ENCODE peak calls at places on chromosomes 5 and 9, in six cellular contexts. P is WERI-Rb-1; V is OCI-LY7; O is tibial nerve; J is left ventricle myocardium inferior; E is CD8-positive, alpha-beta memory T cell. M is an unnamed sample.

GRCh38 chr9:14983599-14983998 is 73.4 kb upstream of the FREM1 start:
- DNase-seq in P (no peak), V (no peak), O (no peak), J (no peak), E (no peak), M (no peak)

GRCh38 chr9:132509921-132510874 is 72.2 kb upstream of the BARHL1 start:
- DNase-seq in P (no peak), V (no peak), O (no peak), J (no peak), E (no peak), M (no peak)

GRCh38 chr9:98087420-98088354 is 31.2 kb downstream of the NANS start:
- DNase-seq in P (no peak), V (no peak), O (no peak), J (peak; percentile 22), E (peak; percentile 45), M (peak; percentile 41)

GRCh38 chr9:100084734-100085133 is 14.1 kb downstream of the ERP44 start:
- DNase-seq in P (no peak), V (peak; percentile 82), O (no peak), J (no peak), E (peak; percentile 23), M (no peak)

GRCh38 chr5:147972441-147972840 is 66.1 kb upstream of the C5orf46 start:
- DNase-seq in P (no peak), V (no peak), O (no peak), J (no peak), E (no peak), M (no peak)

GRCh38 chr5:111806150-111806549 is 49.2 kb upstream of the NREP start:
- DNase-seq in P (no peak), V (no peak), O (no peak), J (no peak), E (no peak), M (no peak)

GRCh38 chr9:21017092-21017491 is 14.3 kb downstream of the HACD4 start:
- DNase-seq in P (no peak), V (no peak), O (no peak), J (no peak), E (no peak), M (no peak)

GRCh38 chr5:107813559-107813958 is 142.8 kb upstream of the EFNA5 start:
- DNase-seq in P (no peak), V (no peak), O (no peak), J (no peak), E (no peak), M (no peak)

GRCh38 chr9:93916358-93916757 is 38.8 kb downstream of the BARX1 start:
- DNase-seq in P (no peak), V (no peak), O (no peak), J (no peak), E (no peak), M (no peak)

GRCh38 chr5:103523319-103523718 is 39.3 kb downstream of the NUDT12 start:
- DNase-seq in P (no peak), V (no peak), O (no peak), J (no peak), E (no peak), M (no peak)

GRCh38 chr9:126733005-126733404 is 71.8 kb upstream of the ZBTB43 start:
- DNase-seq in P (no peak), V (no peak), O (no peak), J (no peak), E (no peak), M (no peak)

GRCh38 chr9:9231946-9232345 is 1380.9 kb downstream of the PTPRD start:
- DNase-seq in P (no peak), V (no peak), O (no peak), J (no peak), E (no peak), M (no peak)

DNA sequence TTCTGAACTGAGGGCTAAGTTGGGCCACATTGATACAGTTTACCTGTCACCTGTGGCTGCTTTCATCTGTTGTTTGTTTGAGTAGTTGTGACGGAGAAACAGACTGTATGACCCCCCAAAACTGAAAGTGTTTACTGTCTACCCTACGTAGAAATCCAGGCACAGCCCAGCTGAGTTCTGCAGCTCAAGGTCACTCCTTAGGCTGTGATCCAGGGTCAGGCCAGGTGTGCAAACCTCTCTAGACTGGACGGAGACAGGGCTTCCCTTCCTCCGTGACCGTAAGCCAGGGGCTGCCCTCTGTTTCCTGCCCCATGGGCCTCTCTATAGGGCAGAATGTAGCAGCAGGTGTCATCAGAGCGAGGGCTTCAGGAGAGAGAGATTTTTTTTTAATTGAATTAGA is 207.9 kb upstream of the OTULINL start:
- DNase-seq in P (no peak), V (peak; percentile 45), O (no peak), J (no peak), E (no peak), M (no peak)
- H3K9me3 ChIP-seq in P (no peaks in the 10 kb centered on the region), V (no peaks in the 10 kb centered on the region), O (no peaks in the 10 kb centered on the region), J (no peaks in the 10 kb centered on the region), E (no peaks in the 10 kb centered on the region), M (no peaks in the 10 kb centered on the region)

GRCh38 chr9:129165198-129165597 is 12.9 kb downstream of the IER5L start:
- DNase-seq in P (no peak), V (no peak), O (no peak), J (no peak), E (no peak), M (no peak)
- H3K27ac ChIP-seq in P (no peak overlapping the region), V (no peak overlapping the region), O (no peak overlapping the region), J (peak overlapping the region; percentile 60), E (no peak overlapping the region), M (no peak overlapping the region)

DNA sequence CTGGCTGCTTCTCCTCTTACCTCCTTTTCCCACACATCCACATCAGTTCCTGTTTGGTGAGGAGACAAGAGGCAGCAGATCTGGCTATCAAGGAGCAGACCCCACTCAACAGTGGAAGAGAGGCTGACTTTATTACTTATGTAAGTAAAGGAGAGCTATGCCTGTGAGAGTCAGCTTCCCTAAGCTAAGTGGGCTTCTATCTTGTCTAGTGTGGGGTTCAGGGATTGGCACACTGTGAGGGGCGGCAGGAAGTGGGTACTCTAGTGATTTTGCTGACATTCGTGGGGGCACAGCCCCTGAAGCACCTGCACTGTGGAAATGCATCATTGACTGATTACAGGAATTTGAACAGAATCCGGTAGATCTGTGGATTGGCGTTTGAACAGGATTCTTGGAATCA is 163.5 kb upstream of the IRX1 start:
- DNase-seq in P (no peak), V (no peak), O (no peak), J (no peak), E (no peak), M (no peak)
- H3K9me3 ChIP-seq in P (peaks cover 2% of the 10 kb centered on the region), V (no peaks in the 10 kb centered on the region), O (no peaks in the 10 kb centered on the region), J (no peaks in the 10 kb centered on the region), E (no peaks in the 10 kb centered on the region), M (no peaks in the 10 kb centered on the region)

GRCh38 chr9:83410701-83411100 is 127.5 kb downstream of the FRMD3 start:
- DNase-seq in P (no peak), V (no peak), O (no peak), J (no peak), E (no peak), M (no peak)

GRCh38 chr9:83418283-83418682 is 119.9 kb downstream of the FRMD3 start:
- DNase-seq in P (no peak), V (no peak), O (no peak), J (no peak), E (no peak), M (no peak)

DNA sequence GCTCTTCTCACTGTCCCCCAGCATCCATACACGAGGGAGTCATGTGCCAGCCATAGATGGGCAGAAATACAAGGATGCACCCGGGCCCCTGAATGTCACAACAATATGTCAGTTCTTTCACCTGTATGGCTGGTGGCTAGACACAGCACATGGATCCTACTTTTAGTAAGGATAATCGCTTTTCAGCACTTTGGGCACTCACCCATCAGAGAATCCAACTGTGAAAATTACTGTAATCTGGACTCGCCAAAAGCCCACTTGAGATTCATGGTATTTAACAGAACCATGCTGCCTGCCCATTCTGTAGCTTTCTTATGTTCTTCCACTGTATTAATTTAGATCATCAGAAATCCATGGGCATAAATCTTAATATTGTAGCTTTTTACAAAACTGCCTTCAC is 124.8 kb downstream of the FRMD3 start:
- DNase-seq in P (no peak), V (no peak), O (no peak), J (no peak), E (no peak), M (no peak)
- H3K27ac ChIP-seq in P (no peak overlapping the region), V (no peak overlapping the region), O (no peak overlapping the region), J (no peak overlapping the region), E (no peak overlapping the region), M (no peak overlapping the region)

DNA sequence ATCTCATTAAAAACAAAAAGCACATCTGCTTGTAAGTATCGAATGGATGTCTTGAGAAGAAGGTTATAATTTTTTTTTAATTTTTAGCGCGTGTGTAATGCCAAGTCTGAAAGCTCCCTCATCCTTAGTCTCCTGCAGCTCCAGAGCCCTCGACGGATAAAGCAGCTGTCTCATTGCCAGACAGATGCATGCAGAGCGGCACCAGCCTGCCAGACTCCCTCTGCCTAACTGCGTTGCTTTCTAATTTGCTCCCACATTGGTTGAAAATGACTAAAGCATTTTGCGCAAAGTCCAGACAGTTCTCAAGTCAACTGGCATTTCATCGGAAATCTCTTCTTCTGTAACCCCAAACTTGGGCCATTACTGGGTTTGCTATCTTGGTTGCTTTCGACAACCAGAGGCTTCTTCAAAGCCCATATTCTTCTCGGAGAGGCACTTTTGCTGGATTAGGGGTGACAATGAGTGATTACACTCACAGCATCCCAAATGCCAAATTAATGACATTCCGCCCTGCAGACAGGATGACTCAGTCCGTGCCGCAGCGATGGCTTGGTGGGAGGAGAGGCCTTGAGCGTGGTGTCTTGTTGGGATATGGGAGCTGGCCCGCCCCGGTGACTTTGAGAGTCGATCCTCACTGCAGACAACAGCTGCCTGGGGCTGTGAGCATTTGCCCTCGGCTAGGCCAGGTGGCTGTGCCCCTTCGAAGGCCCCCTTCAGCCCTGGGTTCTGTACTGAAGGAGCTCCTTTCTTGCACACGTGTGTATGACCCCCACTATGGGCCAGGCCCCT is 29.6 kb downstream of the OLFM1 start:
- DNase-seq in P (no peak), V (no peak), O (no peak), J (no peak), E (no peak), M (no peak)
- H3K9me3 ChIP-seq in P (no peaks in the 10 kb centered on the region), V (no peaks in the 10 kb centered on the region), O (no peaks in the 10 kb centered on the region), J (peaks cover 5% of the 10 kb centered on the region), E (no peaks in the 10 kb centered on the region), M (no peaks in the 10 kb centered on the region)

GRCh38 chr5:142783601-142784291 is 13.6 kb downstream of the ARHGAP26 start:
- DNase-seq in P (no peak), V (no peak), O (no peak), J (peak; percentile 41), E (peak; percentile 62), M (no peak)
- H3K27ac ChIP-seq in P (no peak overlapping the region), V (no peak overlapping the region), O (peak overlapping the region; percentile 25), J (peak overlapping the region; percentile 88), E (peak overlapping the region; percentile 38), M (no peak overlapping the region)

GRCh38 chr5:27474395-27474794 is 436.0 kb upstream of the CDH9 start:
- DNase-seq in P (no peak), V (no peak), O (no peak), J (no peak), E (no peak), M (no peak)
- H3K9me3 ChIP-seq in P (peaks cover 9% of the 10 kb centered on the region), V (peaks cover 8% of the 10 kb centered on the region), O (no peaks in the 10 kb centered on the region), J (peaks cover 46% of the 10 kb centered on the region), E (no peaks in the 10 kb centered on the region), M (no peaks in the 10 kb centered on the region)

GRCh38 chr5:149213264-149213663 is 58.4 kb upstream of the AFAP1L1 start:
- DNase-seq in P (no peak), V (no peak), O (no peak), J (no peak), E (no peak), M (no peak)
- H3K27ac ChIP-seq in P (no peak overlapping the region), V (no peak overlapping the region), O (no peak overlapping the region), J (peak overlapping the region; percentile 24), E (no peak overlapping the region), M (no peak overlapping the region)

GRCh38 chr5:141574122-141574510 is 44.7 kb downstream of the DIAPH1 start:
- DNase-seq in P (no peak), V (no peak), O (no peak), J (no peak), E (no peak), M (no peak)
- H3K9me3 ChIP-seq in P (no peaks in the 10 kb centered on the region), V (no peaks in the 10 kb centered on the region), O (no peaks in the 10 kb centered on the region), J (no peaks in the 10 kb centered on the region), E (no peaks in the 10 kb centered on the region), M (no peaks in the 10 kb centered on the region)

M was measured in effector memory CD4-positive, alpha-beta T cell.